ENCODE peak calls at places on chromosomes 3 and 15, in nine cellular contexts. J is mucosa of gallbladder, Q is EH, V is caudate nucleus, R is psoas muscle, X is nephron progenitor cell, O is HTR-8/SVneo, M is NCI-H1417, Z is sciatic nerve. U is an unnamed sample.

GRCh38 chr3:16357698-16358097 is 92.7 kb downstream of the OXNAD1 start:
- DNase-seq in J (no peak), Q (no peak), V (peak; percentile 3), R (no peak), X (no peak), O (no peak), M (peak; percentile 7), Z (no peak), U (no peak)

GRCh38 chr3:107581230-107581629 is 58.5 kb downstream of the BBX start:
- DNase-seq in J (no peak), Q (no peak), V (no peak), R (no peak), X (no peak), O (no peak), M (no peak), Z (no peak), U (no peak)

GRCh38 chr3:126436826-126437717 is 38.6 kb downstream of the ZXDC start:
- DNase-seq in J (no peak), Q (no peak), V (no peak), R (no peak), X (no peak), O (no peak), M (no peak), Z (peak; percentile 51), U (no peak)

GRCh38 chr15:37891754-37892368 is 42.6 kb upstream of the TMCO5A start:
- DNase-seq in J (no peak), Q (peak; percentile 67), V (peak; percentile 8), R (no peak), X (peak; percentile 21), O (no peak), M (peak; percentile 73), Z (no peak), U (peak; percentile 66)

GRCh38 chr3:189365609-189366564 is 194.1 kb downstream of the TPRG1 start:
- DNase-seq in J (no peak), Q (peak; percentile 18), V (no peak), R (no peak), X (no peak), O (no peak), M (no peak), Z (no peak), U (no peak)

GRCh38 chr15:88272421-88272820 is 15.9 kb upstream of the NTRK3 start:
- DNase-seq in J (no peak), Q (no peak), V (no peak), R (no peak), X (no peak), O (no peak), M (no peak), Z (no peak), U (no peak)

GRCh38 chr15:65578904-65579728 is 31.8 kb downstream of the INTS14 start:
- DNase-seq in J (no peak), Q (peak; percentile 23), V (no peak), R (no peak), X (no peak), O (no peak), M (peak; percentile 47), Z (no peak), U (no peak)

GRCh38 chr15:94164202-94164807 is 67.1 kb upstream of the MCTP2 start:
- DNase-seq in J (peak; percentile 63), Q (peak; percentile 37), V (peak; percentile 23), R (no peak), X (peak; percentile 76), O (peak; percentile 17), M (peak; percentile 94), Z (peak; percentile 77), U (peak; percentile 40)

GRCh38 chr3:188153949-188154757 is at the start of gene LPP:
- DNase-seq in J (peak; percentile 76), Q (peak; percentile 94), V (peak; percentile 68), R (peak; percentile 90), X (peak; percentile 81), O (peak; percentile 65), M (peak; percentile 78), Z (peak; percentile 88), U (peak; percentile 64)

GRCh38 chr15:89017370-89018066 is 70.7 kb upstream of the ABHD2 start:
- DNase-seq in J (peak; percentile 59), Q (peak; percentile 83), V (peak; percentile 60), R (peak; percentile 91), X (peak; percentile 96), O (peak; percentile 75), M (peak; percentile 92), Z (peak; percentile 91), U (peak; percentile 79)

GRCh38 chr3:64188810-64189560 is 36.3 kb downstream of the PRICKLE2 start:
- DNase-seq in J (peak; percentile 69), Q (peak; percentile 94), V (no peak), R (no peak), X (no peak), O (peak; percentile 64), M (no peak), Z (no peak), U (no peak)

GRCh38 chr3:128945878-128946175 is 48.0 kb downstream of the CFAP92 start:
- DNase-seq in J (no peak), Q (no peak), V (no peak), R (no peak), X (no peak), O (no peak), M (no peak), Z (no peak), U (no peak)

GRCh38 chr3:190205739-190206138 is 85.0 kb upstream of the P3H2 start:
- DNase-seq in J (no peak), Q (peak; percentile 76), V (no peak), R (no peak), X (no peak), O (no peak), M (no peak), Z (no peak), U (no peak)

GRCh38 chr3:163476179-163476578 is 1602.1 kb downstream of the SI start:
- DNase-seq in J (no peak), Q (no peak), V (no peak), R (no peak), X (no peak), O (no peak), M (peak; percentile 71), Z (no peak), U (peak; percentile 25)

GRCh38 chr3:46935168-46935858 is 41.2 kb downstream of the CCDC12 start:
- DNase-seq in J (peak; percentile 95), Q (peak; percentile 99), V (peak; percentile 7), R (peak; percentile 93), X (no peak), O (peak; percentile 97), M (no peak), Z (peak; percentile 43), U (no peak)

GRCh38 chr15:101542306-101543025 is 53.0 kb upstream of the PCSK6 start:
- DNase-seq in J (no peak), Q (no peak), V (no peak), R (no peak), X (no peak), O (no peak), M (no peak), Z (no peak), U (no peak)

GRCh38 chr15:68730491-68731317 is 90.0 kb downstream of the ANP32A start:
- DNase-seq in J (peak; percentile 22), Q (peak; percentile 61), V (peak; percentile 38), R (peak; percentile 53), X (peak; percentile 42), O (peak; percentile 55), M (peak; percentile 54), Z (peak; percentile 63), U (peak; percentile 30)

GRCh38 chr15:95770191-95770590 is 560.3 kb upstream of the NR2F2 start:
- DNase-seq in J (no peak), Q (peak; percentile 43), V (no peak), R (no peak), X (no peak), O (peak; percentile 6), M (no peak), Z (no peak), U (no peak)

GRCh38 chr15:60589728-60590127 is 110.8 kb upstream of the ICE2 start:
- DNase-seq in J (no peak), Q (peak; percentile 52), V (no peak), R (no peak), X (no peak), O (no peak), M (no peak), Z (no peak), U (no peak)

GRCh38 chr3:195195321-195196209 is 75.4 kb downstream of the XXYLT1 start:
- DNase-seq in J (no peak), Q (no peak), V (peak; percentile 25), R (peak; percentile 35), X (no peak), O (no peak), M (peak; percentile 75), Z (no peak), U (no peak)

GRCh38 chr3:123571264-123571972 is 13.4 kb downstream of the HACD2 start:
- DNase-seq in J (no peak), Q (no peak), V (no peak), R (no peak), X (no peak), O (no peak), M (no peak), Z (no peak), U (no peak)

GRCh38 chr3:56915969-56916586 is 114.3 kb upstream of the ARHGEF3 start:
- DNase-seq in J (no peak), Q (no peak), V (no peak), R (no peak), X (peak; percentile 30), O (no peak), M (peak; percentile 77), Z (no peak), U (no peak)

GRCh38 chr3:184336484-184337230 is 743 bp upstream of the FAM131A start:
- DNase-seq in J (no peak), Q (peak; percentile 69), V (no peak), R (peak; percentile 62), X (no peak), O (no peak), M (peak; percentile 68), Z (no peak), U (peak; percentile 84)

GRCh38 chr15:41490355-41490754 is 3.3 kb upstream of the ITPKA start:
- DNase-seq in J (no peak), Q (peak; percentile 95), V (no peak), R (no peak), X (no peak), O (peak; percentile 94), M (no peak), Z (no peak), U (no peak)

GRCh38 chr15:67917037-67917436 is 77.2 kb upstream of the RNU6-1 start:
- DNase-seq in J (no peak), Q (peak; percentile 42), V (no peak), R (peak; percentile 82), X (no peak), O (no peak), M (no peak), Z (no peak), U (no peak)

GRCh38 chr3:70277304-70277703 is 35.1 kb downstream of the MDFIC2 start:
- DNase-seq in J (no peak), Q (no peak), V (no peak), R (no peak), X (no peak), O (no peak), M (peak; percentile 92), Z (no peak), U (no peak)

GRCh38 chr15:77889009-77889806 is 188.3 kb downstream of the TBC1D2B start:
- DNase-seq in J (no peak), Q (peak; percentile 75), V (no peak), R (peak; percentile 39), X (no peak), O (no peak), M (no peak), Z (no peak), U (no peak)

GRCh38 chr15:88243895-88244787 is 12.4 kb downstream of the NTRK3 start:
- DNase-seq in J (no peak), Q (peak; percentile 37), V (no peak), R (no peak), X (peak; percentile 42), O (peak; percentile 29), M (peak; percentile 71), Z (no peak), U (peak; percentile 59)

GRCh38 chr3:33940149-33940548 is 141.7 kb downstream of the PDCD6IP start:
- DNase-seq in J (no peak), Q (no peak), V (no peak), R (no peak), X (no peak), O (no peak), M (no peak), Z (no peak), U (no peak)

GRCh38 chr3:81302045-81302444 is 459.4 kb downstream of the GBE1 start:
- DNase-seq in J (peak; percentile 14), Q (peak; percentile 54), V (no peak), R (no peak), X (peak; percentile 49), O (peak; percentile 62), M (peak; percentile 71), Z (peak; percentile 54), U (peak; percentile 79)

GRCh38 chr3:120524171-120524923 is 71.8 kb upstream of the NDUFB4 start:
- DNase-seq in J (no peak), Q (peak; percentile 45), V (no peak), R (no peak), X (no peak), O (no peak), M (no peak), Z (no peak), U (no peak)